ENCODE peak calls at places on chromosomes 6 and 20, in eight cellular contexts. D is ovary, W is A549, K is brain microvascular endothelial cell, E is thyroid gland, G is heart right ventricle, M is upper lobe of right lung, V is heart left ventricle. F is an unnamed sample.

GRCh38 chr6:90611996-90612690 is 25.3 kb upstream of the MAP3K7 start:
- DNase-seq in D (peak; percentile 21), W (no peak), K (no peak), E (no peak), G (no peak), M (no peak), V (no peak), F (no peak)

GRCh38 chr6:112649853-112650252 is 302.7 kb downstream of the RFPL4B start:
- DNase-seq in D (no peak), W (no peak), K (no peak), E (no peak), G (no peak), M (no peak), V (no peak), F (no peak)

GRCh38 chr6:5179917-5180316 is 80.8 kb downstream of the LYRM4 start:
- DNase-seq in D (no peak), W (peak; percentile 7), K (no peak), E (no peak), G (no peak), M (no peak), V (no peak), F (no peak)

GRCh38 chr6:150900049-150900448 is 34.5 kb downstream of the MTHFD1L start:
- DNase-seq in D (no peak), W (no peak), K (no peak), E (no peak), G (no peak), M (no peak), V (no peak), F (no peak)

GRCh38 chr6:80636689-80637088 is 530.2 kb downstream of the BCKDHB start:
- DNase-seq in D (no peak), W (no peak), K (no peak), E (no peak), G (no peak), M (no peak), V (no peak), F (no peak)

GRCh38 chr20:60453847-60454246 is 495.6 kb downstream of the CDH26 start:
- DNase-seq in D (no peak), W (no peak), K (no peak), E (no peak), G (no peak), M (no peak), V (no peak), F (no peak)

GRCh38 chr6:135128268-135128914 is 52.7 kb upstream of the MYB start:
- DNase-seq in D (no peak), W (no peak), K (no peak), E (no peak), G (no peak), M (no peak), V (no peak), F (no peak)

GRCh38 chr6:108673153-108673552 is 112.4 kb downstream of the FOXO3 start:
- DNase-seq in D (no peak), W (no peak), K (no peak), E (no peak), G (no peak), M (no peak), V (no peak), F (no peak)

GRCh38 chr6:167079853-167080297 is 43.0 kb upstream of the CCR6 start:
- DNase-seq in D (no peak), W (no peak), K (no peak), E (no peak), G (no peak), M (no peak), V (no peak), F (no peak)

GRCh38 chr6:18585032-18585573 is 198.0 kb downstream of the RNF144B start:
- DNase-seq in D (no peak), W (peak; percentile 12), K (peak; percentile 89), E (peak; percentile 77), G (peak; percentile 18), M (no peak), V (peak; percentile 53), F (peak; percentile 74)

GRCh38 chr6:69867075-69867911 is 937 bp downstream of the COL19A1 start:
- DNase-seq in D (peak; percentile 46), W (peak; percentile 5), K (peak; percentile 7), E (peak; percentile 66), G (peak; percentile 47), M (peak; percentile 79), V (peak; percentile 65), F (peak; percentile 16)

GRCh38 chr6:36510365-36510764 is 36.9 kb downstream of the STK38 start:
- DNase-seq in D (no peak), W (no peak), K (no peak), E (no peak), G (no peak), M (no peak), V (no peak), F (no peak)

GRCh38 chr20:2348336-2348735 is 32.4 kb upstream of the TGM6 start:
- DNase-seq in D (no peak), W (no peak), K (no peak), E (no peak), G (no peak), M (no peak), V (no peak), F (no peak)

GRCh38 chr20:62360854-62361798 is 6.0 kb downstream of the LAMA5 start:
- DNase-seq in D (peak; percentile 39), W (peak; percentile 90), K (no peak), E (peak; percentile 69), G (peak; percentile 5), M (peak; percentile 82), V (peak; percentile 46), F (no peak)

GRCh38 chr6:40550096-40550731 is 37.0 kb downstream of the LRFN2 start:
- DNase-seq in D (no peak), W (peak; percentile 53), K (peak; percentile 52), E (peak; percentile 51), G (peak; percentile 20), M (no peak), V (no peak), F (peak; percentile 75)

GRCh38 chr20:63116412-63117106 is 99.4 kb downstream of the YTHDF1 start:
- DNase-seq in D (no peak), W (no peak), K (no peak), E (peak; percentile 18), G (no peak), M (no peak), V (peak; percentile 24), F (peak; percentile 27)

DNA sequence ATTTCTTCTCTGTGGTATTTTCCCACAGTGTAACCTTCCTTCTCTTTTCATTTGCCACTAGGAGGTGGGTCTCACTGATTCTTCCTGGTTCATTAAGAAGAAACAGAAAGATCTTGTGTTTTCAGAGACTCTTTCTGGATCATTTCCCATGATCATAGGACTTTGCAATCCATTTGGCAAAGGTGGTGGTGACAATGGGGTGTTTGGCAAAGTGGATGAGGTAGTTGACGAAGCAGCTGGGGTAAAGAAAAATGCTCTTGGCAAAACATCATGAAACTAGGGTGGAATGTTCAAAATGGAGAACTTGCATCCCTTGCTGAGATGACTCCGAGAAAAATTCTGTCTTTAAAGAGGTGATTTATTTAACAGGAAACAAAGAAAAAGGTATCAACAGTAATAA is 50.6 kb downstream of the TRAF3IP2 start:
- DNase-seq in D (no peak), W (no peak), K (no peak), E (peak; percentile 70), G (no peak), M (no peak), V (no peak), F (peak; percentile 31)
- TF ChIP-seq CTCF in D (no peak), W (no peak), K (no peak), E (peak; percentile 49), G (no peak), M (no peak), V (no peak), F (no peak)

GRCh38 chr20:21182832-21183563 is 57.1 kb downstream of the KIZ start:
- DNase-seq in D (no peak), W (peak; percentile 47), K (peak; percentile 64), E (peak; percentile 37), G (no peak), M (no peak), V (no peak), F (peak; percentile 76)
- H3K4me3 ChIP-seq in D (no peak overlapping the region), W (no peak overlapping the region), K (no peak overlapping the region), E (no peak overlapping the region), G (no peak overlapping the region), M (no peak overlapping the region), V (no peak overlapping the region), F (no peak overlapping the region)

GRCh38 chr20:36548006-36548315 is 6.6 kb downstream of the MYL9 start:
- DNase-seq in D (peak; percentile 57), W (no peak), K (no peak), E (no peak), G (no peak), M (no peak), V (no peak), F (peak; percentile 47)

GRCh38 chr20:36549942-36550796 is 8.8 kb downstream of the MYL9 start:
- DNase-seq in D (no peak), W (no peak), K (no peak), E (no peak), G (peak; percentile 30), M (no peak), V (peak; percentile 53), F (peak; percentile 34)

GRCh38 chr20:36547186-36548005 is 6.1 kb downstream of the MYL9 start:
- DNase-seq in D (no peak), W (no peak), K (no peak), E (no peak), G (no peak), M (no peak), V (no peak), F (no peak)

GRCh38 chr20:36549628-36549941 is 8.3 kb downstream of the MYL9 start:
- DNase-seq in D (no peak), W (no peak), K (no peak), E (no peak), G (no peak), M (no peak), V (no peak), F (no peak)

GRCh38 chr20:36548704-36549627 is 7.6 kb downstream of the MYL9 start:
- DNase-seq in D (no peak), W (no peak), K (no peak), E (no peak), G (no peak), M (no peak), V (no peak), F (no peak)
- TF ChIP-seq CTCF in D (no peak), W (no peak), K (no peak), E (no peak), G (no peak), M (no peak), V (no peak), F (no peak)

GRCh38 chr6:154508573-154509375 is 1.7 kb downstream of the CNKSR3 start:
- DNase-seq in D (no peak), W (no peak), K (no peak), E (no peak), G (no peak), M (no peak), V (no peak), F (peak; percentile 28)
- H3K4me3 ChIP-seq in D (peak overlapping the region; percentile 89), W (peak overlapping the region; percentile 68), K (peak overlapping the region; percentile 89), E (peak overlapping the region; percentile 74), G (peak overlapping the region; percentile 85), M (peak overlapping the region; percentile 76), V (peak overlapping the region; percentile 67), F (peak overlapping the region; percentile 73)

DNA sequence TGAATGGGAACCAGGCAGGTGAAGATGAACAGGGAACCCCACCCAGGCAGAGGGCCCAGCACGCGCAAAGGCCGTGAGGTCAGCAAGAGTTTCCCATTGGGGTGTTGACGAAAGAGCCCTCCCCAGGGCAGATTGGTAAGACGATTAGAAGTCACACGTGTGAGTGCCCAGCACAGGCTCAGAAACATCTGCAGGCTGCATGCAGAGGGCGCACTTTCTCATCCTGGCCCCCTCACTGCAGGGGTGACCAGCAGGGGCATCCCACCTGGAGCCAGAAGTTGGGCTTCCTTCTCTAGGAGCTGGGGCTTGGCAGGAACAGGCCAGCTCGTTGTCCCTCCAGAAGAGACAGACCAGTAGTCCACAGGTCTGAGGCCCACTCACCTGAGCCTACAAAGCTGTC is 38.4 kb downstream of the VSTM2L start:
- DNase-seq in D (no peak), W (peak; percentile 32), K (no peak), E (no peak), G (no peak), M (no peak), V (no peak), F (no peak)
- TF ChIP-seq CTCF in D (no peak), W (no peak), K (peak; percentile 56), E (no peak), G (peak; percentile 7), M (no peak), V (no peak), F (peak; percentile 38)

F was measured in choroid plexus epithelial cell.